ENCODE peak calls at places on chromosomes 5 and 9, in five cellular contexts. Z is mesenchymal stem cell, P is mesendoderm, F is HCT116, C is fibroblast of lung. A is an unnamed sample.

GRCh38 chr9:31253800-31254762 is 1130.4 kb upstream of the ACO1 start:
- DNase-seq in Z (no peak), C (no peak), F (no peak), P (no peak), A (no peak)

GRCh38 chr5:80715887-80716286 is 61.1 kb upstream of the DHFR start:
- DNase-seq in F (no peak), Z (no peak), P (no peak), C (no peak), A (no peak)

GRCh38 chr5:142248853-142249462 is 75.9 kb downstream of the SPRY4 start:
- DNase-seq in P (no peak), Z (no peak), C (peak), F (no peak), A (no peak)

GRCh38 chr9:19119241-19119640 is 8.1 kb downstream of the PLIN2 start:
- DNase-seq in F (no peak), C (no peak), Z (no peak), P (no peak), A (no peak)

GRCh38 chr5:123756325-123756664 is 244.3 kb downstream of the CSNK1G3 start:
- DNase-seq in Z (no peak), C (peak), F (no peak), P (no peak), A (no peak)

GRCh38 chr9:33623658-33624586 is 99.9 kb downstream of the ANKRD18B start:
- DNase-seq in Z (peak), P (peak), C (peak), F (peak), A (peak)

GRCh38 chr5:78275998-78276543 is 18.4 kb downstream of the AP3B1 start:
- DNase-seq in P (no peak), C (peak), F (no peak), Z (no peak), A (no peak)

GRCh38 chr9:98235126-98235525 is 20.3 kb downstream of the TBC1D2 start:
- DNase-seq in C (no peak), P (peak), Z (peak), F (no peak), A (no peak)

GRCh38 chr5:44329716-44330115 is 59.5 kb downstream of the FGF10 start:
- DNase-seq in P (no peak), F (no peak), Z (no peak), C (no peak), A (no peak)

GRCh38 chr5:154478224-154478565 is at the start of gene HAND1:
- DNase-seq in C (no peak), P (peak), Z (peak), F (peak), A (no peak)

GRCh38 chr9:134525070-134525815 is 116.4 kb upstream of the COL5A1 start:
- DNase-seq in Z (no peak), C (no peak), P (no peak), F (no peak), A (no peak)

GRCh38 chr5:53343187-53343586 is 137.2 kb upstream of the FST start:
- DNase-seq in C (peak), F (no peak), P (no peak), Z (peak), A (no peak)

GRCh38 chr5:122858451-122858850 is 13.0 kb downstream of the SNX24 start:
- DNase-seq in C (peak), P (no peak), F (no peak), Z (no peak), A (no peak)

GRCh38 chr5:59999056-59999455 is 105.5 kb upstream of the PDE4D start:
- DNase-seq in C (peak), F (no peak), P (peak), Z (peak), A (no peak)

GRCh38 chr9:124869986-124870560 is 8.1 kb downstream of the ARPC5L start:
- DNase-seq in Z (peak), C (peak), P (no peak), F (no peak), A (peak)

GRCh38 chr5:11050596-11051304 is 289.7 kb upstream of the DAP start:
- DNase-seq in P (no peak), Z (no peak), F (no peak), C (peak), A (peak)

GRCh38 chr5:75368391-75368790 is 31.4 kb downstream of the HMGCR start:
- DNase-seq in F (no peak), C (peak), Z (peak), P (no peak), A (no peak)

GRCh38 chr5:96023518-96023917 is 61.9 kb upstream of the ELL2 start:
- DNase-seq in Z (peak), C (peak), P (peak), F (no peak), A (no peak)

GRCh38 chr9:101718176-101718575 is 20.3 kb downstream of the GRIN3A start:
- DNase-seq in F (no peak), P (no peak), C (no peak), Z (no peak), A (no peak)

GRCh38 chr5:74452851-74453250 is 187.7 kb downstream of the ENC1 start:
- DNase-seq in C (no peak), Z (no peak), P (no peak), F (no peak), A (peak)

GRCh38 chr5:44275329-44275728 is 113.9 kb downstream of the FGF10 start:
- DNase-seq in F (no peak), P (no peak), Z (no peak), C (no peak), A (no peak)

GRCh38 chr9:111412280-111412679 is 71.9 kb downstream of the ECPAS start:
- DNase-seq in C (no peak), Z (no peak), F (no peak), P (no peak), A (no peak)

GRCh38 chr9:130857864-130858730 is 23.0 kb downstream of the ABL1 start:
- DNase-seq in F (no peak), P (peak), C (peak), Z (peak), A (no peak)

GRCh38 chr5:172871982-172872381 is 37.9 kb downstream of the ERGIC1 start:
- DNase-seq in Z (peak), P (no peak), F (no peak), C (peak), A (no peak)

GRCh38 chr9:120926397-120926928 is at the start of gene TRAF1:
- DNase-seq in C (peak), F (no peak), P (no peak), Z (no peak), A (peak)

GRCh38 chr5:59506285-59506877 is 387.1 kb downstream of the PDE4D start:
- DNase-seq in C (peak), F (no peak), P (no peak), Z (peak), A (peak)

GRCh38 chr5:14445581-14446290 is 135.9 kb upstream of the OTULINL start:
- DNase-seq in P (peak), C (peak), Z (peak), F (no peak), A (no peak)

GRCh38 chr5:35306716-35307365 is 76.6 kb upstream of the PRLR start:
- DNase-seq in Z (no peak), C (no peak), F (no peak), P (no peak), A (no peak)

GRCh38 chr9:134378901-134379338 is 52.7 kb downstream of the RXRA start:
- DNase-seq in C (peak), P (no peak), F (peak), Z (peak), A (no peak)

GRCh38 chr5:59317023-59317771 is 576.3 kb downstream of the PDE4D start:
- DNase-seq in C (no peak), P (peak), F (no peak), Z (peak), A (no peak)

GRCh38 chr5:135735831-135736230 is 98.6 kb upstream of the SLC25A48 start:
- DNase-seq in F (no peak), Z (no peak), C (no peak), P (no peak), A (no peak)

GRCh38 chr5:71778678-71779276 is 59.7 kb downstream of the CARTPT start:
- DNase-seq in P (peak), F (peak), Z (peak), C (peak), A (peak)

GRCh38 chr5:7927466-7928375 is 58.8 kb downstream of the MTRR start:
- DNase-seq in F (peak), C (peak), P (peak), Z (peak), A (peak)

GRCh38 chr9:130258999-130259398 is 6.6 kb upstream of the HMCN2 start:
- DNase-seq in P (no peak), Z (no peak), F (no peak), C (no peak), A (no peak)

GRCh38 chr5:1235379-1235778 is 10.2 kb downstream of the SLC6A18 start:
- DNase-seq in C (no peak), F (no peak), P (no peak), Z (no peak), A (peak)

GRCh38 chr5:108801776-108802175 is 54.1 kb downstream of the FER start:
- DNase-seq in F (peak), Z (peak), C (peak), P (no peak), A (no peak)

GRCh38 chr5:170159947-170160346 is 54.2 kb downstream of the FOXI1 start:
- DNase-seq in Z (no peak), C (no peak), P (no peak), F (no peak), A (peak)

GRCh38 chr9:36894695-36895310 is 139.3 kb downstream of the PAX5 start:
- DNase-seq in F (no peak), C (no peak), Z (no peak), P (no peak), A (no peak)

GRCh38 chr9:36893911-36894310 is 140.2 kb downstream of the PAX5 start:
- DNase-seq in F (no peak), C (no peak), Z (no peak), P (no peak), A (no peak)

GRCh38 chr9:36891341-36891811 is 142.7 kb downstream of the PAX5 start:
- DNase-seq in Z (no peak), C (no peak), P (peak), F (no peak), A (no peak)

GRCh38 chr9:36893148-36893547 is 140.9 kb downstream of the PAX5 start:
- DNase-seq in P (no peak), Z (no peak), F (no peak), C (no peak), A (no peak)

GRCh38 chr9:36892279-36892678 is 141.8 kb downstream of the PAX5 start:
- DNase-seq in Z (no peak), F (no peak), C (no peak), P (peak), A (no peak)
- H3K9ac ChIP-seq in Z (no peak), F (no peak), C (no peak), P (no peak), A (no peak)

DNA sequence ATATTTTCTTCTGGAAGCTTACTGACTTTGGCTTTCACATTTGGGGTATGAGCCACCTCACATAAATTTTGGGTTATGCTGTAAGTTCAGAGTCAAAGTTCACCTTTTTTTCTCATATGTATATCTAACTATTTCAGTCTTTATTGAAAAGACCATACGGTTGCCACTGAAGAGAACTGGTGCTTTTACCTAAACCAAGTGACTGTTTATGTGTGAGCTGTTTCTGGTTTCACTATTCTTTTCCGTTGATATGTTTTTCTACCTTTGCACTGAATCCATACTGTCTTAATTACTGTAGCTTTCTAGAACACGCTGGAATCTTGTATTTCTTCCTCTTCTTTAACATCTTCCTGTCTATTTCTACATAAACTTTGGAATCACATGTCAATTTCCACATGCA is 36.3 kb upstream of the SPINK5 start:
- DNase-seq in F (no peak), Z (no peak), P (no peak), C (no peak), A (no peak)
- H3K9ac ChIP-seq in F (no peak), Z (no peak), P (no peak), C (no peak), A (no peak)

DNA sequence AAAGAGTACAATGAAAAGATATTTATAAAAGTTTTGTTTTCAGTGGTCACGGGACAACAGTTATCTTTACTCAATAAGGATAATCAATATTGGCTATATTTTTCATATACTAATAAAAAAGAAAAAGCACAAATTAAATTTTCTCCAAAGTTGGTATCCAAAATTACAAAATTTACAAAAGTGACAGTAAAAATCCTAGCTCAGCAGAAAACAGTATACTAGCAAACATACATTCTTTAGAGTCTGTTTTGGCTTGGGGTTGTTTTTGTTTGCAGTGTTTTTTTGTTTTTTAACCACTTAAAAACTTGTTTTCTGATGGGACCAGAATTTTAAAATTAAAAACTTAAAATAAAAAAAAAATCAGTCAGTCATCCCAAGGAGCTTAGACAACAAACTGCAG is 183.2 kb downstream of the DENND1A start:
- DNase-seq in C (no peak), F (no peak), Z (no peak), P (no peak), A (no peak)
- H3K9ac ChIP-seq in C (no peak), F (no peak), Z (no peak), P (no peak), A (no peak)

GRCh38 chr9:92666912-92667532 is 2.9 kb downstream of the IPPK start:
- DNase-seq in Z (no peak), F (no peak), C (no peak), P (no peak), A (no peak)
- H3K9ac ChIP-seq in Z (no peak), F (no peak), C (no peak), P (no peak), A (no peak)

DNA sequence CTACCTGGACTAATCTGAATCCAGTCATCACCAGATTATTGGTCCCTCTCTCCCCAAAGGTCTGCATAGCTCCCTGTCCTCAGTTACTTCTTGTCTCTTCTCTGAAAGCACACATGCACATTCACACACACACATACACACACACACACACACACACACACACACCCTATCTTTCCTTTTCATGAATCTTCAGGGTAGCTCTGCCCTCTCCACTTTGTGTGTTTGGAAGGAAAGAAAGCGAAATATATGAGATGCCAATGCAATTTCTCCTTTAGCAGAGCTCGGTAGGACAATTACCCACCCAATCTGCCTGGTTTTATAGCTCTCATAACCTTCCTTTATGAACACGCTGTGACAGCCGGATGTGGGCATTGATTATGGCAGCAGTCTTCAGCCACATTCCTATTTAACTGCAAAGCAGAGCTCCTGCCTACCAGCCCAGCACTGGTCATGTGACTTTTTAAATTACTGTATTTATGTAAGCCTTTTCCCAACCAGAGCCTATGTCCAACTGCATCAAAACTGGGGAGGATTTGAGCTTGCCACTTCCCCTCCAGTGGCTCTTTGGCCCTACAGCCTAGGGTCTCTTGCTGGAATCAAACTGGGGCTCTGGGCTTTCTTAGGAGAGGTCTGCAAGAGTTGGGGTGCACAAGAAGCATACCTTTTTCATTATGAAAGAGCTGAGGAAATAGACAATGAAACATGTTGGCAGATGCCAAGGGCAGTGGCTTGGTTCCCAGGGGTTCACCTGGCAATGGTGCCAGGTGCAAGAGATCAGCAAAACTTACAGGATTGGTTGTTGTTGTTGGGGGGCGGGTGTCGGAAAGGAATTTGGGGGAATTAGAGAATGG is 20.8 kb upstream of the MATR3 start:
- DNase-seq in P (no peak), C (peak), F (no peak), Z (peak), A (peak)
- H3K9ac ChIP-seq in P (no peak), C (no peak), F (peak), Z (peak), A (no peak)

GRCh38 chr9:20307662-20308061 is 314.6 kb downstream of the MLLT3 start:
- DNase-seq in Z (no peak), P (no peak), F (no peak), C (no peak), A (no peak)
- H3K9ac ChIP-seq in Z (no peak), P (no peak), F (no peak), C (no peak), A (no peak)

GRCh38 chr9:75892168-75892901 is 1.9 kb downstream of the PCSK5 start:
- DNase-seq in Z (peak), P (peak), F (no peak), C (peak), A (no peak)

GRCh38 chr9:75890541-75891276 is at the start of gene PCSK5:
- DNase-seq in F (peak), Z (peak), P (peak), C (peak), A (no peak)

GRCh38 chr9:75891277-75892167 is 1.0 kb downstream of the PCSK5 start:
- DNase-seq in F (peak), C (peak), Z (peak), P (peak), A (no peak)

GRCh38 chr9:75889977-75890540 is 414 bp upstream of the PCSK5 start:
- DNase-seq in Z (peak), C (peak), F (no peak), P (no peak), A (no peak)

GRCh38 chr9:75889577-75889976 is 896 bp upstream of the PCSK5 start:
- DNase-seq in F (no peak), P (no peak), Z (no peak), C (no peak), A (no peak)
- H3K9ac ChIP-seq in F (peak), P (peak), Z (peak), C (peak), A (no peak)

DNA sequence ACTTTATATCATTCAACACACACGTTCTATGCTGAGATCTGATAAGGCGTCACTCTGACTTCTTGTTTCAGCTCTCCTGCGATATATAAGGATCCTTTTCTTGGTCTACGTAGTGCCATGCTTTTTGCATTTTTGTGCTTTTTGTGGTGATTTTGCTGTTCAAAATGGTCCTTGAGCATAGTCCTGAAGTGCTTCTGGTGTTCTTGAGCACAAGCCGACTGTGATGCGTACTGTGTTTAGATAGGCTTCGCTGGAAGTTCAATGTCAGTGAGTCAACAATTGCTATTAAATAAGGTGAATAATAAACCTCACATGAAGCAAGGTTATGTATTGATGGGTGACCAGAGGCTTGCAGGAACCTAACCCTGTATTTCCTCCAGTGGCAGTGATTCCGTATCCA is 46.8 kb downstream of the ACO1 start:
- DNase-seq in C (peak), P (no peak), Z (peak), F (no peak), A (no peak)
- H3K9ac ChIP-seq in C (no peak), P (no peak), Z (peak), F (no peak), A (no peak)